ENCODE peak calls at places on chromosomes 7 and 10, in nine cellular contexts. One of them, this sample, is unnamed. For H3K9me3 and H3K4me1, the result is how much of the 10 kb centered on the place peaks cover.

GRCh38 chr10:17980796-17981195 is 29.1 kb downstream of the SLC39A12 start:
- DNase-seq in transverse colon: no peak
- DNase-seq in suprapubic skin: no peak
- DNase-seq in stomach: no peak
- DNase-seq in upper lobe of left lung: no peak
- DNase-seq in A549: no peak
- DNase-seq in ovary: no peak
- DNase-seq in tibial nerve: no peak
- DNase-seq in SK-N-SH: no peak
- DNase-seq in this sample: no peak

GRCh38 chr10:69577268-69578232 is 4.3 kb upstream of the NEUROG3 start:
- DNase-seq in transverse colon: no peak
- DNase-seq in A549: peak
- DNase-seq in stomach: no peak
- DNase-seq in SK-N-SH: peak
- DNase-seq in suprapubic skin: no peak
- DNase-seq in upper lobe of left lung: no peak
- DNase-seq in tibial nerve: no peak
- DNase-seq in ovary: no peak
- DNase-seq in this sample: no peak

GRCh38 chr7:110929514-110930258 is 161.2 kb upstream of the LRRN3 start:
- DNase-seq in transverse colon: no peak
- DNase-seq in ovary: no peak
- DNase-seq in tibial nerve: no peak
- DNase-seq in SK-N-SH: no peak
- DNase-seq in upper lobe of left lung: no peak
- DNase-seq in A549: no peak
- DNase-seq in stomach: no peak
- DNase-seq in suprapubic skin: no peak
- DNase-seq in this sample: no peak

GRCh38 chr7:28739826-28740225 is 218.3 kb downstream of the TRIL start:
- DNase-seq in SK-N-SH: no peak
- DNase-seq in upper lobe of left lung: no peak
- DNase-seq in stomach: peak
- DNase-seq in tibial nerve: no peak
- DNase-seq in suprapubic skin: no peak
- DNase-seq in A549: no peak
- DNase-seq in transverse colon: no peak
- DNase-seq in ovary: no peak
- DNase-seq in this sample: no peak

GRCh38 chr10:50594012-50594411 is 29.7 kb downstream of the SGMS1 start:
- DNase-seq in SK-N-SH: peak
- DNase-seq in transverse colon: no peak
- DNase-seq in stomach: no peak
- DNase-seq in suprapubic skin: no peak
- DNase-seq in upper lobe of left lung: no peak
- DNase-seq in tibial nerve: no peak
- DNase-seq in ovary: no peak
- DNase-seq in A549: peak
- DNase-seq in this sample: no peak

GRCh38 chr10:43647576-43647975 is 1.1 kb downstream of the ZNF32 start:
- DNase-seq in A549: no peak
- DNase-seq in transverse colon: no peak
- DNase-seq in SK-N-SH: no peak
- DNase-seq in upper lobe of left lung: no peak
- DNase-seq in stomach: no peak
- DNase-seq in suprapubic skin: no peak
- DNase-seq in ovary: no peak
- DNase-seq in tibial nerve: no peak
- DNase-seq in this sample: no peak

GRCh38 chr10:61016630-61017029 is 72.6 kb upstream of the RHOBTB1 start:
- DNase-seq in transverse colon: no peak
- DNase-seq in A549: no peak
- DNase-seq in SK-N-SH: no peak
- DNase-seq in upper lobe of left lung: no peak
- DNase-seq in tibial nerve: no peak
- DNase-seq in suprapubic skin: no peak
- DNase-seq in ovary: no peak
- DNase-seq in stomach: no peak
- DNase-seq in this sample: no peak

GRCh38 chr7:44347546-44348114 is 22.2 kb upstream of the CAMK2B start:
- DNase-seq in tibial nerve: no peak
- DNase-seq in upper lobe of left lung: no peak
- DNase-seq in stomach: no peak
- DNase-seq in SK-N-SH: no peak
- DNase-seq in transverse colon: no peak
- DNase-seq in A549: no peak
- DNase-seq in ovary: no peak
- DNase-seq in suprapubic skin: no peak
- DNase-seq in this sample: no peak

GRCh38 chr10:37489658-37490003 is 364.2 kb downstream of the ANKRD30A start:
- DNase-seq in SK-N-SH: no peak
- DNase-seq in transverse colon: no peak
- DNase-seq in A549: no peak
- DNase-seq in upper lobe of left lung: no peak
- DNase-seq in ovary: no peak
- DNase-seq in suprapubic skin: no peak
- DNase-seq in tibial nerve: no peak
- DNase-seq in stomach: no peak
- DNase-seq in this sample: no peak

GRCh38 chr10:37490266-37490665 is 364.9 kb downstream of the ANKRD30A start:
- DNase-seq in upper lobe of left lung: no peak
- DNase-seq in SK-N-SH: no peak
- DNase-seq in transverse colon: no peak
- DNase-seq in ovary: no peak
- DNase-seq in stomach: no peak
- DNase-seq in suprapubic skin: no peak
- DNase-seq in A549: peak
- DNase-seq in tibial nerve: no peak
- DNase-seq in this sample: no peak

DNA sequence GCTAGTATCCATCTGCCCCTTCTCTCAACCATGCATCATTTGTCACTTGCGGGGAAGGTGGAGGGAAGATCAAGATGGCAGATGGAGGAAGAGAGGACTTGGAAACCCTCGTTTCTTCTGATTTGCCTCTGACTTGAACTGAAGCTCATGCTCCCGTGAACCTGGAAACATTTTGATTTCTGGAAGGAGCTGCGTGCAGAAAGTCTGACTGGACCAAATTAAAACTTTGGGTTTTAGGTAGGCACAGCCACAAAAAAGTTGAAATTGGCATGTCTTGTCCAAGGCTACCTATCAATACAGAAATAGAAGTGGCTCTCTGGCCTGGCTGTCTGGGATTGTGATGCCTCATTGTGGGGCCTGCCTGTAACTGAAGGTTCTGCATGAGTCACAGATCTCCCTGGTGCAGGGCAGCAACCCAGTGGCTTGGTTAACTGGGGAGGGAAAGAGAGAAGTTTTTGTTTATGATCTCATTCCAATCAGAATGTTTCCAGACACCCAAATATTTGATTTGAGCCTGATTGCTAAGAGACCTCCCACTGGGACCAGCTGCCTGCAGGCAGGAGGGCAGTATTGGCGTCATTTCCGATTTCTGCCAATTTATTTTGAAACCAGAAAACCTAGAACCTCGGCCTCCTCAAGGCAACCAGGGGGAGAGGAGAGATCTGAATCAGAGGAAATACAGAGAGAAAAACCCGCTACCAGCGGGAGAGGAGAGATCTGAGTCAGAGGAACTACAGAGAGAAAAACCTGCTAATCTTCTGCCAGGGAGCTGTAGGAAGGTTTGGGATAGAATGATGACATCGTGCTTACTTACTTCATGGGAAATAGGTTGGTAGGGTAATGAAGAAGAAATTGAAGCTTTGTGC is 363.6 kb downstream of the ANKRD30A start:
- DNase-seq in transverse colon: no peak
- DNase-seq in stomach: no peak
- DNase-seq in ovary: no peak
- DNase-seq in upper lobe of left lung: no peak
- DNase-seq in SK-N-SH: no peak
- DNase-seq in tibial nerve: no peak
- DNase-seq in A549: peak
- DNase-seq in suprapubic skin: no peak
- DNase-seq in this sample: no peak
- H3K9me3 ChIP-seq in transverse colon: under half
- H3K9me3 ChIP-seq in stomach: under half
- H3K9me3 ChIP-seq in ovary: under half
- H3K9me3 ChIP-seq in upper lobe of left lung: under half
- H3K9me3 ChIP-seq in SK-N-SH: under half
- H3K9me3 ChIP-seq in tibial nerve: under half
- H3K9me3 ChIP-seq in A549: under half
- H3K9me3 ChIP-seq in suprapubic skin: under half
- H3K9me3 ChIP-seq in this sample: under half

GRCh38 chr10:6178581-6178980 is 24.2 kb upstream of the PFKFB3 start:
- DNase-seq in suprapubic skin: no peak
- DNase-seq in upper lobe of left lung: no peak
- DNase-seq in SK-N-SH: peak
- DNase-seq in ovary: no peak
- DNase-seq in A549: no peak
- DNase-seq in tibial nerve: no peak
- DNase-seq in stomach: no peak
- DNase-seq in transverse colon: no peak
- DNase-seq in this sample: no peak
- H3K4me1 ChIP-seq in suprapubic skin: under half
- H3K4me1 ChIP-seq in upper lobe of left lung: under half
- H3K4me1 ChIP-seq in SK-N-SH: under half
- H3K4me1 ChIP-seq in ovary: under half
- H3K4me1 ChIP-seq in A549: under half
- H3K4me1 ChIP-seq in tibial nerve: half or more
- H3K4me1 ChIP-seq in stomach: under half
- H3K4me1 ChIP-seq in transverse colon: under half
- H3K4me1 ChIP-seq in this sample: under half

DNA sequence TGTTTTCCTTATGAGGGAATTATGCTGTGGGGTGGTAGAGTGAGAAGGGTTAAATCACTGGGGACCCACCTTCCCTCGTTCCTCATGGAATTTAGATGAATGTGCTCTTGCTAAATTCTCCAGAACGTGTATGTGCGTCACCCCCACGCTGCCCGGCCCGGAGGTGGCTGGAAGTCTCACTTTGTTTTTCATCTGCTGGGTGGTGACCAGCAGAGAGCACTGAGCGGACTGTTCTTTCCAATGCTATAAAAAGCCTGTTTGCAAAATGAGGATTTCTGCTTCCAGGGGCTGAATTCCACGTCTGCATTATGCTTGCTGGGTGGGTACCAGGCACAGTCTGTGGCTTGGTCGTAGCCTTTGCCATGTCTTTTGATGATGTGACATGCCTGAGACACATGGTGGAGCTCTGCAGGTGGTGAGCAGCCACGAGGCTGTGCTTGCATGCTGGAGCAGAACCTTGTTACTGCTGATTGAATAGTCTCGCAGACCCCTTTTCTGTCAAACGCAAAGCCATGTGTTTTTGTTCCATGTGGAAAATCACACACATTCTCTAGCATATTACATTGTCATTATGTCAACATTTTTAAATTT is 31.9 kb upstream of the INSYN2A start:
- DNase-seq in transverse colon: no peak
- DNase-seq in A549: no peak
- DNase-seq in ovary: peak
- DNase-seq in SK-N-SH: no peak
- DNase-seq in suprapubic skin: no peak
- DNase-seq in stomach: no peak
- DNase-seq in tibial nerve: no peak
- DNase-seq in upper lobe of left lung: no peak
- DNase-seq in this sample: no peak
- TF ChIP-seq EP300 in transverse colon: no peak
- TF ChIP-seq EP300 in A549: no peak
- TF ChIP-seq EP300 in ovary: no peak
- TF ChIP-seq EP300 in SK-N-SH: no peak
- TF ChIP-seq EP300 in suprapubic skin: no peak
- TF ChIP-seq EP300 in stomach: no peak
- TF ChIP-seq EP300 in tibial nerve: no peak
- TF ChIP-seq EP300 in upper lobe of left lung: no peak
- TF ChIP-seq EP300 in this sample: no peak

GRCh38 chr7:158262284-158263109 is 325.1 kb downstream of the PTPRN2 start:
- DNase-seq in transverse colon: no peak
- DNase-seq in tibial nerve: no peak
- DNase-seq in A549: no peak
- DNase-seq in SK-N-SH: no peak
- DNase-seq in suprapubic skin: no peak
- DNase-seq in upper lobe of left lung: no peak
- DNase-seq in stomach: no peak
- DNase-seq in ovary: no peak
- DNase-seq in this sample: no peak

GRCh38 chr7:158263110-158263963 is 324.3 kb downstream of the PTPRN2 start:
- DNase-seq in stomach: no peak
- DNase-seq in tibial nerve: no peak
- DNase-seq in transverse colon: peak
- DNase-seq in SK-N-SH: no peak
- DNase-seq in upper lobe of left lung: no peak
- DNase-seq in A549: no peak
- DNase-seq in ovary: no peak
- DNase-seq in suprapubic skin: no peak
- DNase-seq in this sample: peak

GRCh38 chr7:158264881-158265742 is 322.5 kb downstream of the PTPRN2 start:
- DNase-seq in SK-N-SH: no peak
- DNase-seq in A549: no peak
- DNase-seq in upper lobe of left lung: peak
- DNase-seq in ovary: no peak
- DNase-seq in stomach: no peak
- DNase-seq in transverse colon: no peak
- DNase-seq in tibial nerve: no peak
- DNase-seq in suprapubic skin: peak
- DNase-seq in this sample: peak

GRCh38 chr7:158265743-158266080 is 321.9 kb downstream of the PTPRN2 start:
- DNase-seq in SK-N-SH: no peak
- DNase-seq in upper lobe of left lung: no peak
- DNase-seq in transverse colon: no peak
- DNase-seq in tibial nerve: no peak
- DNase-seq in A549: no peak
- DNase-seq in stomach: no peak
- DNase-seq in suprapubic skin: peak
- DNase-seq in ovary: no peak
- DNase-seq in this sample: peak

DNA sequence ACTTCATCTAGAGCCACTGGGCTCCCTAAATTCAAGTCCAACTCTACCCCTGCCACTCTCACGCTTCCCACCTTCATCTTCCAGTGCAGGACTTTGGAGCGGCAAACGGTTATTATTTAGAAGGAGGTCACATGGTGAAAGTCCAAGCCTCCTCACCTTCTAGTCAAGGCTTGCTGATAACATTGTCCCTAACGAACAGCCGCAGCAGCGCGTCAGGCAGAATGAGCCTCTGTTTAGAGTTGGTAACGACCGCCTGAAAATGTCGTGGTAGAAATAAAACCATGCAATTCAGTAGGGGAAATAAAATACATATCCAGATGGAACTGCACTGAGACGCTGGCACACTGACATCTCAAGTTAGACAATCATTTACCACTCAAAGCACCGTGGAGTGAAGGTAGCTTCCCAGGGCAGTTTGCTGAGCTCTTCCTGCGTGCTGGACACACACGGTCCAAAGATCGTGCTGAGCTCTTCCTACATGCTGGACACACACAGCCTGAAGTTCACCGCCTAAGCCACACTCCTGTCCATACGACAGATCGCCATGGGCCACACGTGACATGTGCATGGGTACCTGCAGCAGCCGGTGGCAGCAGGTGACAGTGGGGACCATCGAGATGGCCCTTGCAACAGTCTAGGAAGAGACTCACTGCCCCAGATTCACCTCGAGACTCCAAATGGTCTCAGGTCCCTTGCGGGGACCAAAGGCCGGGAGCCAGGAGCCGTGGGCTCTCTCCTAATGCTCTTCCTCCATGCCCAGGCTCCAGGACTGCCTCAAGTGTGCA is 323.5 kb downstream of the PTPRN2 start:
- DNase-seq in stomach: no peak
- DNase-seq in A549: no peak
- DNase-seq in ovary: no peak
- DNase-seq in suprapubic skin: peak
- DNase-seq in tibial nerve: no peak
- DNase-seq in transverse colon: peak
- DNase-seq in SK-N-SH: no peak
- DNase-seq in upper lobe of left lung: no peak
- DNase-seq in this sample: peak
- H3K9me3 ChIP-seq in stomach: under half
- H3K9me3 ChIP-seq in A549: under half
- H3K9me3 ChIP-seq in ovary: under half
- H3K9me3 ChIP-seq in suprapubic skin: under half
- H3K9me3 ChIP-seq in tibial nerve: under half
- H3K9me3 ChIP-seq in transverse colon: under half
- H3K9me3 ChIP-seq in SK-N-SH: under half
- H3K9me3 ChIP-seq in upper lobe of left lung: under half
- H3K9me3 ChIP-seq in this sample: under half

This sample was measured in sigmoid colon.